ENCODE peak calls at places on chromosomes 3 and 15, in five cellular contexts. R is fibroblast of pulmonary artery; L is activated naive CD8-positive, alpha-beta T cell treated with anti-CD3 and anti-CD28 coated beads, Interleukin-2, amount 50 U/mL, for 16 hours; P is iPS-NIHi11; N is lung. C is an unnamed sample.

GRCh38 chr15:42921049-42921731 is 612 bp upstream of the TTBK2 start:
- DNase-seq in R (peak), N (peak), P (no peak), L (no peak), C (peak)

GRCh38 chr3:57444469-57444868 is 99.7 kb downstream of the DNAH12 start:
- DNase-seq in P (no peak), L (no peak), R (no peak), N (no peak), C (no peak)

GRCh38 chr3:105827959-105828358 is 40.9 kb downstream of the CBLB start:
- DNase-seq in N (no peak), L (no peak), R (peak), P (peak), C (no peak)

GRCh38 chr15:64149424-64150235 is 1.9 kb upstream of the SNX22 start:
- DNase-seq in P (no peak), N (no peak), L (no peak), R (no peak), C (no peak)

GRCh38 chr3:120344349-120344748 is 4.8 kb downstream of the LRRC58 start:
- DNase-seq in L (no peak), R (peak), P (no peak), N (no peak), C (no peak)

GRCh38 chr15:55661431-55661830 is 73.3 kb upstream of the PYGO1 start:
- DNase-seq in R (peak), P (peak), L (no peak), N (no peak), C (no peak)

GRCh38 chr15:77276943-77277342 is 143.0 kb downstream of the PEAK1 start:
- DNase-seq in P (no peak), L (no peak), R (no peak), N (no peak), C (no peak)

GRCh38 chr15:43932036-43932435 is 105.2 kb downstream of the WDR76 start:
- DNase-seq in P (no peak), N (no peak), R (no peak), L (no peak), C (no peak)

GRCh38 chr3:138624518-138624917 is 15.9 kb downstream of the FAIM start:
- DNase-seq in N (no peak), P (no peak), L (no peak), R (no peak), C (no peak)

GRCh38 chr3:172869356-172869755 is 118.8 kb downstream of the ECT2 start:
- DNase-seq in R (peak), N (no peak), P (no peak), L (no peak), C (no peak)

GRCh38 chr3:12875857-12876451 is 34.6 kb upstream of the RPL32 start:
- DNase-seq in N (no peak), R (no peak), L (no peak), P (peak), C (no peak)

GRCh38 chr3:32841875-32842505 is 24.2 kb downstream of the TRIM71 start:
- DNase-seq in L (no peak), P (no peak), R (no peak), N (no peak), C (no peak)

GRCh38 chr3:33644598-33644997 is 73.5 kb downstream of the CLASP2 start:
- DNase-seq in N (no peak), P (no peak), R (no peak), L (no peak), C (no peak)

GRCh38 chr3:194606163-194606562 is 27.1 kb downstream of the TMEM44 start:
- DNase-seq in R (no peak), P (no peak), L (no peak), N (no peak), C (no peak)

GRCh38 chr15:83653639-83654378 is at the start of gene ADAMTSL3:
- DNase-seq in N (peak), P (peak), L (no peak), R (peak), C (no peak)

GRCh38 chr15:94131875-94132274 is 99.5 kb upstream of the MCTP2 start:
- DNase-seq in L (no peak), R (no peak), N (no peak), P (no peak), C (no peak)

GRCh38 chr3:67685499-67685898 is 31.1 kb upstream of the SUCLG2 start:
- DNase-seq in N (no peak), P (no peak), L (no peak), R (no peak), C (no peak)

GRCh38 chr3:194632211-194632982 is 822 bp downstream of the TMEM44 start:
- DNase-seq in R (peak), L (no peak), P (no peak), N (no peak), C (no peak)

GRCh38 chr15:82298032-82298431 is 35.4 kb downstream of the SAXO2 start:
- DNase-seq in P (no peak), L (no peak), N (no peak), R (no peak), C (no peak)

GRCh38 chr15:66684136-66684681 is 17.8 kb upstream of the SMAD6 start:
- DNase-seq in R (no peak), P (no peak), L (no peak), N (no peak), C (no peak)

GRCh38 chr3:135135445-135135844 is 340.4 kb downstream of the EPHB1 start:
- DNase-seq in L (no peak), R (no peak), N (no peak), P (no peak), C (no peak)

GRCh38 chr3:31132132-31132769 is 237.8 kb upstream of the GADL1 start:
- DNase-seq in P (peak), N (no peak), R (peak), L (no peak), C (no peak)

GRCh38 chr3:57646723-57647122 is 46.2 kb downstream of the DENND6A start:
- DNase-seq in P (no peak), N (no peak), R (peak), L (no peak), C (no peak)

GRCh38 chr15:38058596-38059075 is 124.2 kb downstream of the TMCO5A start:
- DNase-seq in R (no peak), P (no peak), L (no peak), N (no peak), C (no peak)

GRCh38 chr3:101643861-101644613 is 32.9 kb downstream of the ZBTB11 start:
- DNase-seq in L (peak), R (peak), N (no peak), P (no peak), C (peak)

GRCh38 chr15:97978408-97979130 is 18.1 kb downstream of the ARRDC4 start:
- DNase-seq in N (no peak), P (no peak), L (no peak), R (no peak), C (no peak)

C was measured in stimulated activated CD8-positive, alpha-beta memory T cell treated with anti-CD3 and anti-CD28 coated beads, Interleukin-2, amount 100 ng/mL, for 1 hour.